ENCODE peak calls at places on chromosomes 6 and 20, in five cellular contexts. One of them, this sample, is unnamed.

GRCh38 chr6:105859441-105859840 is 226.7 kb upstream of the PRDM1 start:
- DNase-seq in HAP-1: no peak
- DNase-seq in activated gamma-delta T cell: no peak
- DNase-seq in glutamatergic neuron: no peak
- DNase-seq in CD8-positive, alpha-beta T cell: no peak
- DNase-seq in this sample: no peak

GRCh38 chr6:168542301-168542700 is 101.3 kb downstream of the SMOC2 start:
- DNase-seq in HAP-1: no peak
- DNase-seq in activated gamma-delta T cell: no peak
- DNase-seq in glutamatergic neuron: no peak
- DNase-seq in CD8-positive, alpha-beta T cell: no peak
- DNase-seq in this sample: no peak

GRCh38 chr20:12596863-12597262 is 411.9 kb upstream of the SPTLC3 start:
- DNase-seq in HAP-1: no peak
- DNase-seq in activated gamma-delta T cell: no peak
- DNase-seq in glutamatergic neuron: no peak
- DNase-seq in CD8-positive, alpha-beta T cell: no peak
- DNase-seq in this sample: no peak

GRCh38 chr20:14951707-14952106 is 614.3 kb upstream of the FLRT3 start:
- DNase-seq in HAP-1: no peak
- DNase-seq in activated gamma-delta T cell: no peak
- DNase-seq in glutamatergic neuron: no peak
- DNase-seq in CD8-positive, alpha-beta T cell: no peak
- DNase-seq in this sample: peak

GRCh38 chr6:89433637-89434499 is 916 bp downstream of the ANKRD6 start:
- DNase-seq in HAP-1: peak
- DNase-seq in activated gamma-delta T cell: no peak
- DNase-seq in glutamatergic neuron: peak
- DNase-seq in CD8-positive, alpha-beta T cell: no peak
- DNase-seq in this sample: peak

GRCh38 chr20:51400051-51400926 is 142.2 kb downstream of the NFATC2 start:
- DNase-seq in HAP-1: no peak
- DNase-seq in activated gamma-delta T cell: no peak
- DNase-seq in glutamatergic neuron: no peak
- DNase-seq in CD8-positive, alpha-beta T cell: peak
- DNase-seq in this sample: no peak

GRCh38 chr6:98384766-98385165 is 449.6 kb upstream of the POU3F2 start:
- DNase-seq in HAP-1: no peak
- DNase-seq in activated gamma-delta T cell: no peak
- DNase-seq in glutamatergic neuron: no peak
- DNase-seq in CD8-positive, alpha-beta T cell: no peak
- DNase-seq in this sample: no peak

GRCh38 chr6:136607932-136608772 is 57.9 kb upstream of the MAP7 start:
- DNase-seq in HAP-1: peak
- DNase-seq in activated gamma-delta T cell: no peak
- DNase-seq in glutamatergic neuron: peak
- DNase-seq in CD8-positive, alpha-beta T cell: peak
- DNase-seq in this sample: peak

GRCh38 chr20:37390503-37390890 is 44.6 kb downstream of the SRC start:
- DNase-seq in HAP-1: peak
- DNase-seq in activated gamma-delta T cell: no peak
- DNase-seq in glutamatergic neuron: no peak
- DNase-seq in CD8-positive, alpha-beta T cell: no peak
- DNase-seq in this sample: no peak

GRCh38 chr20:47143658-47144057 is 212.8 kb downstream of the ZMYND8 start:
- DNase-seq in HAP-1: no peak
- DNase-seq in activated gamma-delta T cell: no peak
- DNase-seq in glutamatergic neuron: no peak
- DNase-seq in CD8-positive, alpha-beta T cell: no peak
- DNase-seq in this sample: no peak

GRCh38 chr6:138555294-138555988 is 56.1 kb upstream of the NHSL1 start:
- DNase-seq in HAP-1: peak
- DNase-seq in activated gamma-delta T cell: no peak
- DNase-seq in glutamatergic neuron: no peak
- DNase-seq in CD8-positive, alpha-beta T cell: no peak
- DNase-seq in this sample: peak

GRCh38 chr6:105755885-105756284 is 330.3 kb upstream of the PRDM1 start:
- DNase-seq in HAP-1: no peak
- DNase-seq in activated gamma-delta T cell: no peak
- DNase-seq in glutamatergic neuron: no peak
- DNase-seq in CD8-positive, alpha-beta T cell: no peak
- DNase-seq in this sample: no peak

GRCh38 chr20:54219751-54220426 is 12.0 kb downstream of the PFDN4 start:
- DNase-seq in HAP-1: peak
- DNase-seq in activated gamma-delta T cell: no peak
- DNase-seq in glutamatergic neuron: no peak
- DNase-seq in CD8-positive, alpha-beta T cell: no peak
- DNase-seq in this sample: no peak

GRCh38 chr6:35495258-35496035 is 1.4 kb downstream of the TEAD3 start:
- DNase-seq in HAP-1: no peak
- DNase-seq in activated gamma-delta T cell: no peak
- DNase-seq in glutamatergic neuron: peak
- DNase-seq in CD8-positive, alpha-beta T cell: no peak
- DNase-seq in this sample: peak

This sample was measured in trophoblast cell.